ENCODE peak calls at places on chromosomes 2 and 18, in five cellular contexts. M is brain microvascular endothelial cell; B is CD8-positive, alpha-beta memory T cell; T is HFF-Myc; X is GM23338. A is an unnamed sample.

GRCh38 chr2:54529935-54530334 is 73.8 kb downstream of the SPTBN1 start:
- DNase-seq in B (no peak), X (no peak), T (no peak), M (no peak), A (no peak)

GRCh38 chr2:119015849-119016248 is 73.9 kb downstream of the MARCO start:
- DNase-seq in X (no peak), M (no peak), T (no peak), B (no peak), A (no peak)

GRCh38 chr2:157887946-157888345 is 11.8 kb upstream of the ACVR1 start:
- DNase-seq in M (no peak), B (no peak), X (no peak), T (no peak), A (no peak)

GRCh38 chr2:44969936-44970335 is 28.4 kb downstream of the SIX3 start:
- DNase-seq in B (no peak), T (no peak), X (no peak), M (no peak), A (no peak)

GRCh38 chr2:24984912-24985311 is 13.2 kb upstream of the DNAJC27 start:
- DNase-seq in T (no peak), X (peak; percentile 22), B (no peak), M (peak; percentile 15), A (no peak)

GRCh38 chr2:69958480-69958879 is 3.0 kb downstream of the ASPRV1 start:
- DNase-seq in M (no peak), X (no peak), T (no peak), B (no peak), A (no peak)

GRCh38 chr18:3903341-3903740 is 453.4 kb downstream of the TGIF1 start:
- DNase-seq in M (peak; percentile 76), X (no peak), B (no peak), T (peak; percentile 74), A (peak; percentile 47)

GRCh38 chr2:99648115-99648850 is 158.5 kb upstream of the REV1 start:
- DNase-seq in X (peak; percentile 4), B (no peak), T (no peak), M (no peak), A (peak; percentile 79)

GRCh38 chr2:95043300-95043786 is 17.8 kb downstream of the MAL start:
- DNase-seq in B (no peak), T (peak; percentile 21), X (no peak), M (peak; percentile 22), A (no peak)

GRCh38 chr18:8754995-8755955 is 49.9 kb downstream of the MTCL1 start:
- DNase-seq in B (peak; percentile 78), T (peak; percentile 35), X (no peak), M (peak; percentile 72), A (no peak)
- H3K4me3 ChIP-seq in B (peak overlapping the region; percentile 26), T (no peak overlapping the region), X (no peak overlapping the region), M (no peak overlapping the region), A (no peak overlapping the region)

GRCh38 chr2:236237468-236238190 is 26.6 kb downstream of the ASB18 start:
- DNase-seq in X (peak; percentile 83), T (no peak), B (no peak), M (no peak), A (no peak)
- H3K4me3 ChIP-seq in X (peak overlapping the region; percentile 49), T (no peak overlapping the region), B (no peak overlapping the region), M (peak overlapping the region; percentile 15), A (no peak overlapping the region)

DNA sequence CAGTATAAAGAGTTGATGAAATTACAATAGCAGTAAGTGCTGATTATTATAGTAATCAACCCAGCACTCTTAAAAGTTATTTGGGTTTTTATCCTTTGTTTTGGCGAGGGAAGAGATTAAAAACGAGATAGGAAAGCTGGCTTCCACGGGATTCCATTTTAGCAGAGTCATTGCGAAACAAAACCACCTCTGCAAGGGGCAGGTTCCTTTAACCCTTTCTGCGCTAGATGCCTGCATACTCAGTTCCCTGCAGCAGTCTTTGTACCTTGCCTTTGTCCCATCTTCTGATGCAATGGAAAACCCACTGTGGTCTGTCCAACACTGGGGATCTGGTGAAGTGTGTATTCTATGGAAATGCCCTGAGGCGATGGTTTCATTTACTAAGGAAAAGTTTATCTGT is 2.7 kb downstream of the YPEL5 start:
- DNase-seq in X (peak; percentile 80), B (no peak), T (no peak), M (no peak), A (no peak)
- H3K4me3 ChIP-seq in X (peak overlapping the region; percentile 55), B (no peak overlapping the region), T (no peak overlapping the region), M (no peak overlapping the region), A (no peak overlapping the region)

GRCh38 chr2:71937401-71937800 is 210.3 kb downstream of the CYP26B1 start:
- DNase-seq in T (no peak), X (no peak), B (no peak), M (no peak), A (no peak)
- H3K4me3 ChIP-seq in T (no peak overlapping the region), X (no peak overlapping the region), B (no peak overlapping the region), M (no peak overlapping the region), A (no peak overlapping the region)

GRCh38 chr2:186534406-186534805 is 48.3 kb downstream of the ZC3H15 start:
- DNase-seq in B (no peak), T (no peak), M (no peak), X (no peak), A (no peak)

GRCh38 chr2:186530314-186530713 is 44.3 kb downstream of the ZC3H15 start:
- DNase-seq in T (no peak), X (no peak), B (no peak), M (no peak), A (no peak)

GRCh38 chr2:186533717-186534116 is 47.7 kb downstream of the ZC3H15 start:
- DNase-seq in M (no peak), T (no peak), B (no peak), X (no peak), A (no peak)

GRCh38 chr2:186532891-186533290 is 46.8 kb downstream of the ZC3H15 start:
- DNase-seq in X (no peak), T (no peak), M (peak; percentile 49), B (no peak), A (no peak)

GRCh38 chr2:186531257-186531775 is 45.3 kb downstream of the ZC3H15 start:
- DNase-seq in T (no peak), X (no peak), M (no peak), B (no peak), A (no peak)
- H3K4me3 ChIP-seq in T (no peak overlapping the region), X (no peak overlapping the region), M (no peak overlapping the region), B (no peak overlapping the region), A (no peak overlapping the region)

DNA sequence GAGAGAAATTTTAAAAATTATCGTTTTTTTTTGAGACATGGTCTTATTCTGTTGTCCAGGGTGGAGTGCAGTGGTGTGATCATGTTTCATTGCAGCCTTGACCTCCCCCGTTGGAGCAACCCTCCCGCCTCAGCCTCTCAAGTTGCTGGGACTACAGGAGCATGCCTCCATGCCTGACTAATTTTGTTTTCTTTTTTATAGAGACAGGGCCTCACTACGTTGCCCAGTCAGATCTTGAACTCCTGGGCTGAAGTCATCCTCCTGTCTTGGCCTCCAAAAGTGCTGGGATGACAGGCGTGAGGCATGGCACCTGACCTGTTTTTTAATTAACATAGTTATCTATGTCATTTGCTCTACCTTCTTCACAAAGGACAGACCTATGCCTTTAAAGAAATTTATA is 3.5 kb downstream of the RNF138 start:
- DNase-seq in X (no peak), T (no peak), M (no peak), B (no peak), A (no peak)
- H3K4me3 ChIP-seq in X (no peak overlapping the region), T (no peak overlapping the region), M (no peak overlapping the region), B (peak overlapping the region; percentile 48), A (no peak overlapping the region)

GRCh38 chr2:44748-45341 is 1.5 kb downstream of the FAM110C start:
- DNase-seq in B (no peak), T (no peak), X (peak; percentile 33), M (no peak), A (no peak)
- H3K4me3 ChIP-seq in B (no peak overlapping the region), T (no peak overlapping the region), X (peak overlapping the region; percentile 68), M (no peak overlapping the region), A (peak overlapping the region; percentile 63)

DNA sequence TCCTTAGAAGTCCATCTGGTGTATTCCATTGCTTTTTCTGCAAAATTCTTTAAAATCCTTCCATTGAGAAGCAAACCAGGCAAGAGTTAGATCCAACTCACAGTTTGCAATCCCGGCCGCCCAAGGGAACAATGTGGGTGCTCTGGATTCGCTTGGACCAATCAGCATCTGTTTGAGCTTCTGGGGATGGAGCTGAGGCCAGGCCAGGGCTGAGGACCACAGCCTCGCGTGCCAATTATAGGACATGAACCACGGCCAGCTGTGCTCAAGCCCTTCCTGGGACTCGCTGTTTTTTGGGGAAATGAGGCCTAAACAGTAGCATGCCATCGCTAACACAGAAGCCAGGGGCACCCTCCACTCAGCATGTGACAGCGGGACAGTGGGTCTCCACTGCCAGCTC is 270.8 kb downstream of the HDAC4 start:
- DNase-seq in M (no peak), X (no peak), B (no peak), T (no peak), A (no peak)
- H3K4me3 ChIP-seq in M (no peak overlapping the region), X (no peak overlapping the region), B (no peak overlapping the region), T (no peak overlapping the region), A (no peak overlapping the region)

A was measured in retinal pigment epithelial cell.